ENCODE peak calls at places on chromosomes 2 and 18, in six cellular contexts. S, Z, I, F, A and M are unnamed samples.

GRCh38 chr2:20868377-20868776 is 45.5 kb upstream of the LDAH start:
- DNase-seq in F (no peak), I (no peak), S (peak), Z (no peak), A (no peak), M (peak)

GRCh38 chr2:10861765-10862164 is 49.2 kb upstream of the PDIA6 start:
- DNase-seq in S (no peak), A (no peak), I (no peak), F (no peak), Z (no peak), M (no peak)

GRCh38 chr2:231929961-231930600 is 3.9 kb upstream of the NPPC start:
- DNase-seq in Z (no peak), I (peak), F (peak), S (no peak), A (no peak), M (peak)

GRCh38 chr2:231677632-231678104 is 30.7 kb upstream of the PTMA start:
- DNase-seq in A (peak), Z (no peak), F (peak), S (no peak), I (peak), M (peak)

GRCh38 chr18:13124411-13124810 is 94.1 kb upstream of the LDLRAD4 start:
- DNase-seq in A (no peak), I (no peak), F (no peak), S (no peak), Z (no peak), M (no peak)

GRCh38 chr18:13219576-13219975 is 1.0 kb downstream of the LDLRAD4 start:
- DNase-seq in S (no peak), Z (no peak), F (no peak), A (no peak), I (no peak), M (no peak)

GRCh38 chr2:232593931-232594330 is 39.5 kb upstream of the EFHD1 start:
- DNase-seq in F (no peak), A (no peak), I (no peak), S (no peak), Z (no peak), M (no peak)

GRCh38 chr2:133643822-133644221 is 75.6 kb upstream of the NCKAP5 start:
- DNase-seq in F (no peak), S (no peak), I (no peak), A (no peak), Z (no peak), M (no peak)

GRCh38 chr2:74261204-74261864 is 62.9 kb downstream of the MTHFD2 start:
- DNase-seq in I (no peak), S (no peak), A (peak), F (peak), Z (peak), M (no peak)

GRCh38 chr18:67242001-67242400 is 274.5 kb downstream of the DSEL start:
- DNase-seq in Z (no peak), I (no peak), A (no peak), S (no peak), F (no peak), M (no peak)

GRCh38 chr2:238079874-238080327 is 19.1 kb downstream of the SCLY start:
- DNase-seq in Z (no peak), F (no peak), I (no peak), S (no peak), A (peak), M (no peak)
- TF ChIP-seq TAF1 in Z (no peak), F (no peak), I (no peak), S (no peak), A (no peak), M (no peak)

GRCh38 chr2:75565523-75566449 is 5.0 kb upstream of the EVA1A start:
- DNase-seq in F (peak), A (peak), S (no peak), I (no peak), Z (no peak), M (no peak)
- TF ChIP-seq TAF1 in F (no peak), A (no peak), S (no peak), I (no peak), Z (no peak), M (no peak)

DNA sequence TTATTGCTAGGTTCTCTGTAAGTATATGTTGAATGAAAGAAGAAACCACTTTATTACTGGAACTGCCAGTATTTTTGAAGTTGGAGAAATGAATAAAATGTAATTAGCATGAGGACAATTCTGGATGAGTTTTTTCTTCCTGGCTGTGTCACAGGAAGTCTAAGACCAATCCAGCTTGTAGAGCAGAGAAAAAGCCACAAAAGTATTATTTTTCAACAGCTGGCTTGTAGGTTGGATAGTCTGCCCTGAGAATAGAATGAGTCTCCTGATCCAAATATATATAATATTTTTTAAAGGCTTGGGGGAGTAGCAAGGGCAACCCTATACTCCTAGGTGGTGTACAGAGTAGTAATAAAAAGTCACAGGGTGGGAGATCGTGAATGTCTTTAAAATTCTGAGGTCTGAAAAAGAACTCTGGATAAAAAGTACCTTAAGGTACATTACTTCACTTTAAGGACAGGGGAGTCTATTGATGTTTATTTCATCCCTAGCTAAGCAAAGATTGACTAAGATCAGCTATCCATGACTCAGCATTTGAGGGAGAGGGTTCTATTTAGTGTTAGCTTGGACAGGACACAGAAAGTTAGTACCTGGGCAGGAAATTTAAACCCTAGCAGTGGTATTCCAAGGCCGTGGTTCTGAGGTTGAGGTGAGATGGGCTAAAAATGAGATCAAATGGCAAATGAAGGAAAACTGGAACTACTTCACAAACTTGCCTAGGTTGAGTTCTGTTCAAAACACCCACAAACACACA is 31.7 kb downstream of the SLC40A1 start:
- DNase-seq in A (peak), I (peak), S (no peak), F (no peak), Z (no peak), M (no peak)
- TF ChIP-seq TAF1 in A (no peak), I (no peak), S (no peak), F (no peak), Z (no peak), M (no peak)

GRCh38 chr18:44714376-44714775 is 33.7 kb downstream of the SETBP1 start:
- DNase-seq in F (no peak), I (no peak), S (no peak), A (no peak), Z (no peak), M (no peak)

GRCh38 chr18:44715245-44715644 is 34.6 kb downstream of the SETBP1 start:
- DNase-seq in Z (no peak), I (no peak), S (no peak), A (no peak), F (no peak), M (no peak)

GRCh38 chr18:44716697-44717163 is 36.0 kb downstream of the SETBP1 start:
- DNase-seq in I (no peak), A (no peak), Z (no peak), S (no peak), F (no peak), M (no peak)

GRCh38 chr18:44713435-44713834 is 32.7 kb downstream of the SETBP1 start:
- DNase-seq in Z (no peak), I (no peak), F (no peak), A (no peak), S (no peak), M (no peak)

GRCh38 chr18:44715841-44716240 is 35.2 kb downstream of the SETBP1 start:
- DNase-seq in F (no peak), Z (no peak), A (no peak), I (no peak), S (no peak), M (no peak)
- TF ChIP-seq TAF1 in F (no peak), Z (no peak), A (no peak), I (no peak), S (no peak), M (no peak)

GRCh38 chr2:47246646-47247045 is 91.5 kb upstream of the STPG4 start:
- DNase-seq in A (no peak), S (no peak), F (no peak), Z (no peak), I (no peak), M (no peak)
- TF ChIP-seq TAF1 in A (no peak), S (no peak), F (no peak), Z (no peak), I (no peak), M (no peak)

GRCh38 chr2:119025013-119025412 is 83.0 kb downstream of the MARCO start:
- DNase-seq in I (no peak), A (no peak), F (no peak), Z (no peak), S (no peak), M (no peak)

GRCh38 chr2:119024568-119024967 is 82.6 kb downstream of the MARCO start:
- DNase-seq in S (no peak), A (no peak), F (peak), I (no peak), Z (no peak), M (no peak)

GRCh38 chr2:119024152-119024551 is 82.2 kb downstream of the MARCO start:
- DNase-seq in Z (no peak), I (no peak), S (no peak), F (peak), A (no peak), M (no peak)

GRCh38 chr2:119022678-119023077 is 80.7 kb downstream of the MARCO start:
- DNase-seq in Z (no peak), A (no peak), F (no peak), I (no peak), S (no peak), M (no peak)

GRCh38 chr2:119023534-119023933 is 81.5 kb downstream of the MARCO start:
- DNase-seq in Z (no peak), S (no peak), F (no peak), I (no peak), A (no peak), M (no peak)
- TF ChIP-seq TAF1 in Z (no peak), S (no peak), F (no peak), I (no peak), A (no peak), M (no peak)

GRCh38 chr2:101439716-101440115 is 35.2 kb downstream of the RFX8 start:
- DNase-seq in F (no peak), Z (no peak), S (no peak), I (no peak), A (no peak), M (no peak)

GRCh38 chr2:101442042-101442666 is 32.8 kb downstream of the RFX8 start:
- DNase-seq in A (no peak), I (no peak), Z (no peak), S (no peak), F (no peak), M (no peak)

GRCh38 chr2:101446869-101447268 is 28.0 kb downstream of the RFX8 start:
- DNase-seq in S (no peak), A (no peak), Z (no peak), I (no peak), F (no peak), M (no peak)

GRCh38 chr2:101440127-101440738 is 34.7 kb downstream of the RFX8 start:
- DNase-seq in Z (no peak), S (no peak), I (peak), F (peak), A (peak), M (no peak)

DNA sequence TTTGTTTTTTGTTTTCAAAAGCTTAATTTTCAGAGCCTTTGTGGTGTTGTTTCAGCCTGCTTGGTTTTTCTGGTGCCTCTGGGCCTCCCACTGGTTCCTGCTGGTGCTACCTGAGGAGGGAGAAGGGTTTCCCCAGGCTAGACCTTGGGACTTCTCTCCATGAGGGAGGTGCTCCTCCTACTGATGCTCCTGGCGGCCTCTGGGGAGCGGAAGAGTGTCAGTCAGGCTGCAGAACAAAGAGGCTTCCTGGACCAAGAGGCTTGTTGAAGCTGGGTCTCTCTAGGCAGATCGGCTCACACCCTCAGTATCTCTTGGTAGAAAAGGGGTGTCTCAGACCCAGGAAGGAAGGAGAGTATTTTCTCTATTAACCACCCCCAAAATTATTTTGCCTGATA is 32.2 kb downstream of the RFX8 start:
- DNase-seq in S (no peak), I (no peak), A (peak), Z (no peak), F (no peak), M (no peak)
- TF ChIP-seq TAF1 in S (no peak), I (no peak), A (no peak), Z (no peak), F (no peak), M (no peak)

GRCh38 chr18:55048892-55049291 is 89.6 kb upstream of the CCDC68 start:
- DNase-seq in S (no peak), F (no peak), A (no peak), Z (no peak), I (no peak), M (no peak)

GRCh38 chr18:55053976-55054375 is 94.7 kb upstream of the CCDC68 start:
- DNase-seq in A (no peak), F (no peak), S (no peak), I (no peak), Z (no peak), M (no peak)

DNA sequence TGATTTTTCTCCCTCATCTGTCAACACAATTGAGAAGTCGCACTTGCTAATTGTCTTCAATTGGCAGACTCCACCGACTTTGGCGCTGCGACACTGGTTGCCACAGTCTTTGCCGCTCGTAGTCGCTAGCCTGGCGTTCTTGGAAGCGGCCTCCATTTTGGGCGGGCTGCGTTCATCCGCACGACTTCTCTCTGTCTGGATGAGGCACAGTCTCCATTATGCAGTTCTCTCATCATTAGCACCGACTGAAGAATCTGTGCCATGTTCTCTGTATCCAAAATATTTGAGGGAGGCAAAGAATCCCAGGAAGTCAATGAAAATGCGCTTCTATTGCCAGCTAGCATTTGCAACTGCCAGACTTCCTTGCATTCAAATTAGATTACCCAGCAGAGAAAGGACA is 95.3 kb upstream of the CCDC68 start:
- DNase-seq in S (no peak), F (no peak), A (no peak), Z (no peak), I (no peak), M (no peak)
- TF ChIP-seq TAF1 in S (no peak), F (no peak), A (no peak), Z (no peak), I (no peak), M (no peak)

DNA sequence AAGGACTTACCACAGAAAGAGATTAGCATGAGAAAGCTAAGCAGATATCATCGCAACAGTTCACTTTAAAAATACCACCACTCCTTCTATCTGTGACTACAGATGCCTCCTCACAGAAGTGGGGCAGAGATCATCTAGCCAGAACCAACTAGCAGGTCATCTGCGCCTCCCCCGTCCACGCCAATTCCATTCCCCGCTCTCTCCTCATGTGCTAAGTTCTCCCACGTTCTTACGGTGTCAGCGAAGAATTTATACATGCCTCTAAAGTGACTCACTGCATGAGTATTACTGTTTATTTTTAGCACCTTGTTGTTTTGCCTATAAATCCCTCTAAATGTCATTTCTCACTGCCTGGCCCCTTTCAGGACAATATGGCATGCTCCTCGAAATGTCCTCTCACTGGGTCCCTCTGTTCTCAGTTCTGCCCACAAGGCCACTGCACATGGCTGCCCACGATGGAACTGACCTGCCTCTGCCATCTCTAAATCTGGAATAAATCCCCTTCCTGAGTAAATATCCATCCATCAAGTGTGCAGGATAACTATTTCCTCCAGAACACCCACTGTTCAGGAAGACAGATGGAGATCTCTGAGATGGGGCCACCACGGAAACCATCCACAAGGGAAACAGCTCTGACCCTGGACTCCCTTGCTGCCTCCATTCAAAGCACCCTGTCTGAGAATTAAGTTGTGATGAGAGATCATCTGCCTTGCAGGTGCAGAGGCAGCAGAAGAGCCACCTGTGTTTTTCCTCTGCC is 137.7 kb downstream of the IRS1 start:
- DNase-seq in I (peak), S (no peak), Z (no peak), A (no peak), F (no peak), M (no peak)
- TF ChIP-seq TAF1 in I (no peak), S (no peak), Z (no peak), A (no peak), F (no peak), M (no peak)

DNA sequence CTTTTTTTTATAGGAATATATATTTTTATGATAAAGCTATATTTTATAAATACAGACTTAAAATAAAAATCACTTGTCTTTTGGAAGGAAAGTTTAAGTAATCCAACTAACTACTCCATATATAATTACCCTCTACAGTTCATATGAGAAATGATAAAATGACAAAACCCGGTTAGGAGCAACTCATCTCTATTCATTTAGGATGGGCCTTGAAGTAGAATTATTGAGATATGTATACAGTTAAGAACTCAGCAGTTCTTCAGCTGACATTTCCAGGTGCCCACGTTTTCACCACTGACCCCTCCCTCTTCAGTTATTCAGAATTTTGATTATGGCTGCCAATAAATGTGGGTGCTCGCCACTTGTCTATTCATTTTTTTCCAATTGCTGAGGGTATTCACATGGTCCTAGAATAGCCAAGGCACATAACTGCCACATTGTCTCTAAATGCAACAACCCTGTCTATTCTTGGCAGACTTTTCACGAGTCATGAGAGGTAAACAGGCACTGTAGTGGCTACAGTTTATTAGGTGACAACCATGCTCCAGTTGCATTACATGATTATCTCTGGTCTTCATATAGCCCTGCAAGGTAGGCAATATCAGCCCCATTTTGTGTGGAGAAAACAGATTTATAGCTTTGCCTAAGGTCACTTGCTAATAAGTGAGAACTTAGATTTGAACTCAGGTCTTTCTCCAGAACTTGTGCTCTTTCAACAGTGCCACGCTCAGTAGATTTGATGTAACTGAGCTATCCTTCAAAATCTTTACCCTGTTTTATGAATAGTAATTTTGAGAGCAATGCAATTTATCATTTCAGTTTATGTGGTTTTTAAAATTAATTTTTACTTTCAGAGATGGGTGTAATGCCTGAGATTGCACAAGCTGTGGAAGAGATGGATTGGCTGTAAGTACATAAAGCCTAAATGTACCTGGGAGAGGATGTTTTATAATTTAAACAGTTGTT is 2.9 kb downstream of the DDX1 start:
- DNase-seq in I (no peak), A (no peak), Z (no peak), F (no peak), S (no peak), M (no peak)
- TF ChIP-seq TAF1 in I (no peak), A (no peak), Z (no peak), F (no peak), S (no peak), M (no peak)